ENCODE peak calls at places on chromosomes 16 and 17, in six cellular contexts. Z is HCT116, N is K562, L is HepG2, G is H1, R is GM12878. I is an unnamed sample.

GRCh38 chr17:3535253-3535995 is 22.2 kb downstream of the TRPV3 start:
- DNase-seq in Z (peak; percentile 76), N (peak; percentile 49), L (no peak), G (peak; percentile 70), R (no peak), I (peak; percentile 67)

GRCh38 chr17:76439314-76439928 is 13.5 kb downstream of the UBE2O start:
- DNase-seq in Z (no peak), N (no peak), L (no peak), G (no peak), R (no peak), I (no peak)

GRCh38 chr16:86768999-86769398 is 190.7 kb downstream of the FOXL1 start:
- DNase-seq in Z (no peak), N (no peak), L (no peak), G (no peak), R (peak; percentile 8), I (no peak)

GRCh38 chr16:70522216-70523000 is 946 bp downstream of the COG4 start:
- DNase-seq in Z (no peak), N (no peak), L (no peak), G (no peak), R (no peak), I (no peak)

GRCh38 chr16:11806721-11807120 is 9.7 kb upstream of the ZC3H7A start:
- DNase-seq in Z (no peak), N (no peak), L (no peak), G (no peak), R (no peak), I (no peak)

GRCh38 chr17:17849863-17850373 is 13.1 kb upstream of the SREBF1 start:
- DNase-seq in Z (no peak), N (peak; percentile 80), L (peak; percentile 62), G (no peak), R (peak; percentile 32), I (no peak)

GRCh38 chr16:87426423-87427215 is 34.5 kb downstream of the MAP1LC3B start:
- DNase-seq in Z (no peak), N (no peak), L (no peak), G (no peak), R (no peak), I (no peak)

GRCh38 chr17:68356520-68356919 is 65.2 kb downstream of the ARSG start:
- DNase-seq in Z (no peak), N (no peak), L (no peak), G (no peak), R (peak; percentile 51), I (no peak)

GRCh38 chr16:741986-742629 is 1.3 kb upstream of the CIAO3 start:
- DNase-seq in Z (no peak), N (no peak), L (no peak), G (no peak), R (no peak), I (no peak)

GRCh38 chr17:56897646-56898424 is 16.0 kb downstream of the TRIM25 start:
- DNase-seq in Z (no peak), N (no peak), L (no peak), G (no peak), R (no peak), I (no peak)

GRCh38 chr17:54785643-54786258 is 114.9 kb upstream of the TOM1L1 start:
- DNase-seq in Z (no peak), N (no peak), L (no peak), G (no peak), R (no peak), I (no peak)

GRCh38 chr16:3979518-3979917 is 99.0 kb upstream of the CREBBP start:
- DNase-seq in Z (no peak), N (no peak), L (no peak), G (no peak), R (no peak), I (no peak)

GRCh38 chr17:48542956-48543853 is 1.7 kb downstream of the HOXB2 start:
- DNase-seq in Z (no peak), N (no peak), L (no peak), G (no peak), R (no peak), I (no peak)

GRCh38 chr16:81516478-81517149 is 72.0 kb downstream of the CMIP start:
- DNase-seq in Z (no peak), N (no peak), L (no peak), G (no peak), R (no peak), I (no peak)

GRCh38 chr16:61261315-61261714 is 774.9 kb downstream of the CDH8 start:
- DNase-seq in Z (no peak), N (no peak), L (no peak), G (no peak), R (no peak), I (no peak)

GRCh38 chr16:21277045-21277926 is 804 bp downstream of the CRYM start:
- DNase-seq in Z (no peak), N (no peak), L (no peak), G (no peak), R (no peak), I (no peak)

GRCh38 chr17:33045236-33045635 is 53.6 kb downstream of the SPACA3 start:
- DNase-seq in Z (no peak), N (no peak), L (no peak), G (no peak), R (no peak), I (no peak)

GRCh38 chr17:8793649-8794048 is 5.5 kb downstream of the MFSD6L start:
- DNase-seq in Z (no peak), N (no peak), L (no peak), G (no peak), R (no peak), I (no peak)

GRCh38 chr16:67910162-67910561 is 17.1 kb downstream of the PSKH1 start:
- DNase-seq in Z (no peak), N (no peak), L (no peak), G (no peak), R (no peak), I (no peak)

GRCh38 chr17:66524848-66525247 is 222.4 kb downstream of the PRKCA start:
- DNase-seq in Z (no peak), N (no peak), L (no peak), G (no peak), R (no peak), I (no peak)

DNA sequence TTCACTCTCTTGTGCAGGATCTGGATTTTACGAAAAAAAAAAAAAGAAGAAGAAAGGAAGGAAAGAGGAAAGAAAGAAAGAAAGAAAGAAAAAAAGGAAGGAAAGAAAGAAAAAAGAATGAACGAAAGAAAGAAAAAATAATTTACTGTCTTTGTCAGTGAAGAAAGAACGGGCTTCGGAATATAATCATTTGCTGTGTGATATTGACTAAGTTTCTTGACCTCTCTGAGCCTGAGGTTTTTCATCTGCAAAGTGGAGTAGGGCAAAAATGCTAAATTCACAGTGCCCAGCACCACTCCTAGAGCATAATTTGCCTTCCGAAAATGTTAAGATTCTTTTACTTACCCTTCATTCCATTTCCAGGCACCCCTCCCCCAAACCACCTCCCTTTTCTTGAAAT is 333 bp upstream of the CCR10 start:
- DNase-seq in Z (no peak), N (no peak), L (no peak), G (no peak), R (no peak), I (no peak)
- H3K4me1 ChIP-seq in Z (peaks cover 57% of the 10 kb centered on the region), N (peaks cover 22% of the 10 kb centered on the region), L (peaks cover 42% of the 10 kb centered on the region), G (peaks cover 28% of the 10 kb centered on the region), R (peaks cover 19% of the 10 kb centered on the region), I (peaks cover 25% of the 10 kb centered on the region)

DNA sequence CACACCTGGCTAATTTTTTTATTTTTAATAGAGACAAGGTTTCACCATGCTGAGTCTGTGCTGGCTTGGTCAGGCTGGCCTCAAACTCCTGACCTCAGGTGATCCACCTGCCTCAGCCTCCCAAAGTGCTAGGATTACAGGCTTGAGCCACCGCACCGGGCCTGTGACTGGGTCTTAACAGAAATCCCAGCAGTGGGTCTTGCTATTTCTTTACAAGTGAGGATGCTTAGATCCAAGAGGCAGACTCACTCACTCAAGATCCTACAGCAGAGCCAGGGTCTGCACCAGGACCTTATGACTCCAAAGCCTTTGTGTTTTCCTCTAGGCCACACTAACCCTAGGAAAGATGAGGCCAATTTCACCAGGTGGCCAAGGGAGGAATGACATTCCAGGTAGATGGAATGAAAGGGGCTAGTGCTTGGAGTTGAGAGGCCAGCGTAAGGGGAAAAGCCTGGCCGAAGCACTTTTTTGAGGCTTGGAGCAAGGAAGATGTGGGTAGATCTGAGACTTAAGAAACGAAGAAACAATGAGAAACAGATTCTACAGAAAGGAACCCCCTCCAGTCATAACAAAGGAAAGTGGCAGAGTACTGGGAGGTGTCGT is 5.7 kb upstream of the STAT5A start:
- DNase-seq in Z (no peak), N (peak; percentile 9), L (no peak), G (no peak), R (no peak), I (no peak)
- TF ChIP-seq ZNF274 in Z (no peak), N (no peak), L (no peak), G (no peak), R (no peak), I (no peak)

DNA sequence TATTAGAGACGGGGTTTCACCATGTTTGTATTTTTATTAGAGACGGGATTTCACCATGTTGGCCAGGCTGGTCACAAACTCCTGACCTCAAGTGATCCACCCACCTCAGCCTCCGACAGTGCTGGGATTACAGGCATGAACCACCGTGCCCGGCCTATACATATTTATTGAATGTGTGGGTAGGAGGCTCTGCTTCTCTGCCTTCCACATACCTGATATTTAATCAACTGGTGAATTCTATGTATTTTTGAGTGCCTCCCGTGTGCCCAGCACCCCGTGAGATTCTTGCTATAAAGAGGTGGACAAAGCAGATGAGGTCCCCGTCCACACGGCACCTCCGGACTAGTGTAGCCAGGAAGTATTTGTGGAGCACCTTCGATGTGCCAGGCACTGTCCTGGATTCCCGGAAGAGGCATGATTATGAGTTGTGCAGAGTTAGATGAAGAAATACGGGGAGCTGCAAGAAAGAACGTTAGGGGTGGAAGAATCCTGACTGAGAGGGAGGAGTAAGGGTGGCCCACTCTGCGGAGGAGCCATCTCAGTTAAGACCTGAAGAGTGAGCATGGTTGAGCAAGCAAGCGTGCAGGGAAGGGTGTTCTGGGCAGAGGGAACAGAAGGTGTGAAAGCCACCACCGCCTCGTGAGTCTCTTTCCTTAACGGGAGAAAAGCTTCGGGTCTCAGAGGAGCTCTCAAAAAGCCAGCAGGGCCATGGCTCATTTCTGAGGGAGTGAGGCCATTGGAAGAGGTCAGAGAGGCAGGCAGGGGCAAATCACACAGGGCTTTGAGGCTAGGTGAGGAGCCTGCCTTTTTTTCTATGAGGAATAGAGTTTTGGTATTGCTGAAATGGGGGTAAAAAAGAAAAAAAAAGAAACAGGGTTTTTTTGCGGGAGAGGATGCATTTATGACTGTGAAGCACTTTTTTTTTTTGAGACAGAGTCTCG is 21.2 kb downstream of the CRISPLD2 start:
- DNase-seq in Z (no peak), N (no peak), L (no peak), G (no peak), R (no peak), I (no peak)
- H3K4me1 ChIP-seq in Z (peaks cover 76% of the 10 kb centered on the region), N (no peaks in the 10 kb centered on the region), L (no peaks in the 10 kb centered on the region), G (peaks cover 45% of the 10 kb centered on the region), R (no peaks in the 10 kb centered on the region), I (peaks cover 50% of the 10 kb centered on the region)

GRCh38 chr17:72725432-72726068 is 366.9 kb downstream of the SLC39A11 start:
- DNase-seq in Z (peak; percentile 66), N (peak; percentile 50), L (peak; percentile 66), G (no peak), R (no peak), I (peak; percentile 63)

GRCh38 chr17:72730091-72730490 is 362.4 kb downstream of the SLC39A11 start:
- DNase-seq in Z (no peak), N (peak; percentile 30), L (no peak), G (no peak), R (no peak), I (no peak)

GRCh38 chr17:72724375-72724774 is 368.1 kb downstream of the SLC39A11 start:
- DNase-seq in Z (no peak), N (no peak), L (no peak), G (no peak), R (no peak), I (no peak)

DNA sequence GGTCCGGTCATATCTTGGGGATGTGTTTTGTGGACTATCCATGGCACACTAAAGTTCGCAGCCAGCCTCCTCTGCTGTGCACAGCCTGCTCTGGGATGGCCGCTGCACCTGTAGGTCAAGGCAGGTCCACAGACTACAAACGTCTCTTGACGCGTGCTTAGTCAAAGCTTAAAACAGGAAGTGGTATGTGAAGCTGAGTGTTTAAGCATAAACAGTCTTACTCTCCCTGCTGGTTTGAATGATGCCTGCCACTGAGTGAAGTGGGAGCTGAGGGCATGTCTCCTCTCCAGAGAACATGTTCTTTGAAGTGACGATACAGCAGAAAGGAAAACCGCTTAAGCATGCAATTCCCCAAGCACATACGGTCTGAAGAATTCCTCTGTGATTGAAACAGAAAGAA is 365.6 kb downstream of the SLC39A11 start:
- DNase-seq in Z (no peak), N (no peak), L (no peak), G (no peak), R (peak; percentile 61), I (no peak)
- TF ChIP-seq ZNF274 in Z (no peak), N (no peak), L (no peak), G (no peak), R (no peak), I (no peak)